ENCODE peak calls at places on chromosomes 4 and X, in ten cellular contexts. One of them, this sample, is unnamed.

GRCh38 chr4:1201851-1202525 is 29.6 kb upstream of the SPON2 start:
- DNase-seq in RWPE1: no peak
- DNase-seq in HT1080: no peak
- DNase-seq in aorta: peak; percentile 77
- DNase-seq in hepatic stellate cell: no peak
- DNase-seq in NB4: peak; percentile 91
- DNase-seq in skeletal muscle cell: peak; percentile 91
- DNase-seq in mucosa of descending colon: peak; percentile 67
- DNase-seq in transverse colon: peak; percentile 83
- DNase-seq in A172: no peak
- DNase-seq in this sample: peak; percentile 95

GRCh38 chrX:10634681-10635161 is 14.3 kb upstream of the MID1 start:
- DNase-seq in RWPE1: peak; percentile 73
- DNase-seq in HT1080: peak; percentile 94
- DNase-seq in aorta: no peak
- DNase-seq in hepatic stellate cell: no peak
- DNase-seq in NB4: no peak
- DNase-seq in skeletal muscle cell: peak; percentile 80
- DNase-seq in mucosa of descending colon: no peak
- DNase-seq in transverse colon: no peak
- DNase-seq in A172: peak; percentile 81
- DNase-seq in this sample: no peak

GRCh38 chr4:183377491-183377890 is 55.3 kb upstream of the CLDN24 start:
- DNase-seq in RWPE1: no peak
- DNase-seq in HT1080: no peak
- DNase-seq in aorta: no peak
- DNase-seq in hepatic stellate cell: no peak
- DNase-seq in NB4: no peak
- DNase-seq in skeletal muscle cell: no peak
- DNase-seq in mucosa of descending colon: no peak
- DNase-seq in transverse colon: no peak
- DNase-seq in A172: no peak
- DNase-seq in this sample: no peak

GRCh38 chrX:131704136-131704695 is 160.3 kb downstream of the OR13H1 start:
- DNase-seq in RWPE1: no peak
- DNase-seq in HT1080: no peak
- DNase-seq in aorta: peak; percentile 93
- DNase-seq in hepatic stellate cell: peak; percentile 22
- DNase-seq in NB4: no peak
- DNase-seq in skeletal muscle cell: no peak
- DNase-seq in mucosa of descending colon: no peak
- DNase-seq in transverse colon: peak; percentile 93
- DNase-seq in A172: peak; percentile 1
- DNase-seq in this sample: no peak

GRCh38 chr4:48665555-48666186 is 114.4 kb downstream of the FRYL start:
- DNase-seq in RWPE1: peak; percentile 14
- DNase-seq in HT1080: peak; percentile 70
- DNase-seq in aorta: no peak
- DNase-seq in hepatic stellate cell: no peak
- DNase-seq in NB4: no peak
- DNase-seq in skeletal muscle cell: no peak
- DNase-seq in mucosa of descending colon: no peak
- DNase-seq in transverse colon: no peak
- DNase-seq in A172: peak; percentile 28
- DNase-seq in this sample: no peak

GRCh38 chr4:98572697-98573096 is 85.7 kb downstream of the TSPAN5 start:
- DNase-seq in RWPE1: no peak
- DNase-seq in HT1080: no peak
- DNase-seq in aorta: no peak
- DNase-seq in hepatic stellate cell: no peak
- DNase-seq in NB4: no peak
- DNase-seq in skeletal muscle cell: no peak
- DNase-seq in mucosa of descending colon: no peak
- DNase-seq in transverse colon: no peak
- DNase-seq in A172: no peak
- DNase-seq in this sample: no peak

GRCh38 chr4:150342945-150343344 is 239.0 kb upstream of the MAB21L2 start:
- DNase-seq in RWPE1: peak; percentile 1
- DNase-seq in HT1080: no peak
- DNase-seq in aorta: no peak
- DNase-seq in hepatic stellate cell: no peak
- DNase-seq in NB4: no peak
- DNase-seq in skeletal muscle cell: no peak
- DNase-seq in mucosa of descending colon: no peak
- DNase-seq in transverse colon: no peak
- DNase-seq in A172: no peak
- DNase-seq in this sample: no peak

GRCh38 chrX:75155830-75156525 is at the start of gene ABCB7:
- DNase-seq in RWPE1: peak; percentile 54
- DNase-seq in HT1080: peak; percentile 51
- DNase-seq in aorta: peak; percentile 80
- DNase-seq in hepatic stellate cell: peak; percentile 27
- DNase-seq in NB4: peak; percentile 82
- DNase-seq in skeletal muscle cell: peak; percentile 34
- DNase-seq in mucosa of descending colon: peak; percentile 79
- DNase-seq in transverse colon: peak; percentile 68
- DNase-seq in A172: peak; percentile 69
- DNase-seq in this sample: peak; percentile 63

GRCh38 chrX:2315434-2315833 is 185.3 kb downstream of the DHRSX start:
- DNase-seq in RWPE1: no peak
- DNase-seq in HT1080: no peak
- DNase-seq in aorta: no peak
- DNase-seq in hepatic stellate cell: no peak
- DNase-seq in NB4: no peak
- DNase-seq in skeletal muscle cell: no peak
- DNase-seq in mucosa of descending colon: no peak
- DNase-seq in transverse colon: no peak
- DNase-seq in A172: no peak
- DNase-seq in this sample: no peak